ENCODE peak calls at places on chromosomes 7 and 10, in six cellular contexts. W, M, T, O, S and P are unnamed samples.

GRCh38 chr7:38796636-38797501 is 112.1 kb downstream of the VPS41 start:
- DNase-seq in W (peak; percentile 46), O (peak; percentile 64), M (peak; percentile 41), T (peak; percentile 57), S (peak; percentile 16), P (peak; percentile 44)

GRCh38 chr10:25457552-25457951 is 282.8 kb downstream of the GPR158 start:
- DNase-seq in O (peak; percentile 18), M (no peak), S (no peak), W (no peak), T (no peak), P (no peak)

GRCh38 chr10:34885901-34886300 is 70.8 kb upstream of the PARD3 start:
- DNase-seq in O (no peak), S (no peak), W (no peak), M (no peak), T (no peak), P (no peak)

GRCh38 chr10:34816067-34817002 is 1.2 kb upstream of the PARD3 start:
- DNase-seq in W (no peak), O (no peak), S (no peak), T (no peak), M (peak; percentile 49), P (peak; percentile 36)

GRCh38 chr7:19181634-19182033 is 36.4 kb upstream of the FERD3L start:
- DNase-seq in O (no peak), W (no peak), T (no peak), S (no peak), M (no peak), P (no peak)

GRCh38 chr10:29740981-29741545 is 106.3 kb upstream of the SVIL start:
- DNase-seq in S (no peak), M (peak; percentile 27), O (no peak), T (no peak), W (no peak), P (no peak)

GRCh38 chr7:4830176-4830575 is 31.7 kb downstream of the PAPOLB start:
- DNase-seq in O (peak; percentile 88), S (peak; percentile 38), M (peak; percentile 95), T (peak; percentile 71), W (peak; percentile 78), P (peak; percentile 53)

GRCh38 chr7:85714182-85714581 is 527.3 kb upstream of the SEMA3D start:
- DNase-seq in T (no peak), O (no peak), M (no peak), S (no peak), W (no peak), P (no peak)

GRCh38 chr10:86815035-86815617 is 58.7 kb downstream of the BMPR1A start:
- DNase-seq in T (no peak), M (no peak), W (no peak), O (no peak), S (no peak), P (no peak)

GRCh38 chr7:151215396-151215795 is 5.1 kb upstream of the H2BK1 start:
- DNase-seq in M (no peak), O (no peak), W (no peak), S (no peak), T (no peak), P (no peak)

GRCh38 chr10:22329150-22329549 is 8.3 kb downstream of the BMI1 start:
- DNase-seq in M (no peak), T (no peak), W (no peak), S (no peak), O (no peak), P (no peak)

GRCh38 chr10:117168135-117168674 is 29.1 kb upstream of the KCNK18 start:
- DNase-seq in W (no peak), M (peak; percentile 96), T (peak; percentile 68), S (no peak), O (peak; percentile 48), P (peak; percentile 60)

GRCh38 chr7:121137580-121137979 is 149.1 kb downstream of the CPED1 start:
- DNase-seq in O (no peak), S (no peak), W (no peak), M (no peak), T (no peak), P (no peak)

GRCh38 chr10:102645388-102645740 is 1.1 kb downstream of the TRIM8 start:
- DNase-seq in O (peak; percentile 59), S (peak; percentile 62), W (peak; percentile 79), M (peak; percentile 57), T (peak; percentile 88), P (peak; percentile 80)

GRCh38 chr7:40477094-40477493 is 342.3 kb downstream of the SUGCT start:
- DNase-seq in T (no peak), O (no peak), S (no peak), M (no peak), W (no peak), P (no peak)

GRCh38 chr10:6699336-6699735 is 119.3 kb upstream of the PRKCQ start:
- DNase-seq in M (no peak), O (no peak), W (no peak), S (no peak), T (no peak), P (no peak)

GRCh38 chr7:78149787-78150186 is 351.2 kb downstream of the PHTF2 start:
- DNase-seq in S (no peak), T (no peak), M (no peak), O (no peak), W (no peak), P (no peak)

GRCh38 chr7:1755783-1756626 is 85.9 kb downstream of the ELFN1 start:
- DNase-seq in O (no peak), T (no peak), W (no peak), S (no peak), M (no peak), P (no peak)

GRCh38 chr7:94394399-94395140 is at the start of gene COL1A2:
- DNase-seq in O (peak; percentile 6), S (peak; percentile 66), W (no peak), T (peak; percentile 32), M (peak; percentile 30), P (peak; percentile 48)

GRCh38 chr7:94396606-94397005 is 1.9 kb downstream of the COL1A2 start:
- DNase-seq in M (no peak), T (no peak), O (no peak), W (no peak), S (no peak), P (no peak)

GRCh38 chr7:94396044-94396443 is 1.3 kb downstream of the COL1A2 start:
- DNase-seq in S (no peak), M (no peak), T (no peak), O (peak; percentile 34), W (no peak), P (no peak)

GRCh38 chr7:94394058-94394398 is 667 bp upstream of the COL1A2 start:
- DNase-seq in M (peak; percentile 29), S (no peak), O (no peak), T (no peak), W (no peak), P (no peak)

DNA sequence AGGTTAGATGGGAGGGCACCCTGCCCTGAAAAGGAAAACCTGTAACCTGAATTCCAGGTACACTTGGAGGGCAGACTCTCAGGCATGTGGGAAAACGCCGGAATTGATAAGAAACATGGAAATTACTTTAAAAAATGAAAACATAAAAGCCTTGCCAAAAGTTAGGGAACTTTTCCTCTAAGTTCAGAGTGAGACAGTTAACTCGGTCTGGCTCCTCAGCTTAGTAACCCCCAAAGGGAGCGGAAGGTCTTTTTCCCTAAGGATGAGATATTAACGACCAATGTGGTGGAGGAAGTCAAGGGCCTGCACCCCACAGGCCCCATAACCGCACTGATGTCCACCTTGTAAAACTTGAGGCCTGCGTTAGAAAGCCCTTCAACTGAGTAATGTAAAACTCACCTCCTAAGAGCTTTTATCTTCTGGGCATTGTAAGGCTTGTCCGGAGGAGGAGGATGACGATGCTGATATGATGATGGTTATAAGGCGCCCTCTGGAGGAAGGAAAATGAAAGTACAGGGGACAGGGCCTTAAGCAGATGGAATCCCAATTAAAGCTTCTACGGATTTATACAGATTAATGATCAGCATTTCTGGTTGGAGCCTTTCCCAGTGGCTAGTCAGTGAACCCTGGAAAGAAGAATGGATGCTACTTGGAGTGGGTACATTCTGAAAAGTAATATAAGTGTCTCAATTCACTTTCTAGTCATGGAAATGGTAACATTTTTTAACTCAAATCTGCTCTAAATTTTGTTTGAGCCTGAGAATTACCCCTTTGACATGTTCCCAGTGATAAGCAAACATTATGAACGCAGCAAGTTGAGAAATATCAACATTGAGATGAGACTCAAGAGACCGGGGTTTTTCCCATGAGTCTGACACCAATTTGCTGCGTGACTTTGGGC is 696 bp downstream of the COL1A2 start:
- DNase-seq in T (peak; percentile 28), O (peak; percentile 83), W (peak; percentile 63), S (peak; percentile 30), M (peak; percentile 76), P (peak; percentile 30)
- TF ChIP-seq EP300 in T (no peak), O (no peak), W (no peak), S (peak; percentile 78), M (no peak), P (no peak)

DNA sequence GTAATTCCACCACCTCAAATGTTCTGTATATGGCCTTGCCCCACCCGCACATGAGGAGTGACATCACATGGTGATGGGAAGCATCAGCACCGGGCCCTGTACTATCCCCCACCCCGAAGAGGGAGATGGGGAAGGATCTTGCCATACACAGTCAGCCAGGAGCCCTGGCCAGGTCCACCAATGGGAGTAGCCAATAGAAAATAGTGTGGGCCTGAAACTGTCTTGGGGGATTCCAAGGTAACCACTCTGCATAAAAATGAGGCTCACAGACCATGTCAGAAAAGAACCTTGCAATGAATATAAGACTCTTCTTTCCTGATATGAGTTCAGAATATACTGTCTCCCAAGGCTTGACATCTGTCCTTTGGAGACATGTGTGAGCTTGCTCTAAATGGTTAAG is 51.1 kb downstream of the ADRB1 start:
- DNase-seq in T (no peak), M (no peak), S (no peak), O (no peak), W (no peak), P (no peak)
- H3K27me3 ChIP-seq in T (no peaks in the 10 kb centered on the region), M (peaks cover 5% of the 10 kb centered on the region), S (no peaks in the 10 kb centered on the region), O (peaks cover 16% of the 10 kb centered on the region), W (peaks cover 13% of the 10 kb centered on the region), P (no peaks in the 10 kb centered on the region)

DNA sequence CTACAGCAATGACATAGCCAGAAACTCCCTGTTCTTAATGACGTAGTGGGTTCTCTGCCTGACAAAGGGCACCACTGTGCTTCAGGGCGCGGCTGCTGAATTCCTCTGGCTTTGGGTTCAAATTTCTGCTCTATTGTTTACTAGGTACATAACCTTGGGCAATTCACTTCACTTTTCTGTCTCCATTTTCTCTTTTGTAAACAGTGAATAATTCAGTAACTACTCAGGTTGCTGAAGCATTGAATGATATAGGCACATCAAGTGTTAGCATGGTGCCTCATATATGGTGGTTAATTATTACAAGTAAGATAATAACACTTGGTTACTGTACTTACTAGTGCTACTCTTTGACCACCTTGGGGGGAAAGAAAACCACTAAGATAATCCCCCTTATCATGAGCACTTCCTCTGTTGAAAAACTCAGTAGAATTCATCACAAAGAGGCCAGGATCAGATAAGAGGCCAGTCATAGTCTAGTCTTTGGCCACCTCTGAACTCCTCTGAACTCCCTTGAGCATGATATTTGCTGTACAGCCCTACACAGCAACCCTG is 92.0 kb upstream of the AHR start:
- DNase-seq in O (peak; percentile 28), T (peak; percentile 31), M (no peak), S (no peak), W (peak; percentile 98), P (peak; percentile 11)
- TF ChIP-seq EP300 in O (no peak), T (no peak), M (no peak), S (no peak), W (peak; percentile 92), P (no peak)

GRCh38 chr10:46171661-46172060 is 115.1 kb upstream of the ANTXRL start:
- DNase-seq in O (no peak), T (no peak), S (no peak), W (no peak), M (no peak), P (peak; percentile 12)

GRCh38 chr10:46175311-46175710 is 111.5 kb upstream of the ANTXRL start:
- DNase-seq in S (no peak), T (no peak), O (no peak), M (no peak), W (no peak), P (no peak)

GRCh38 chr10:46170789-46171188 is 116.0 kb upstream of the ANTXRL start:
- DNase-seq in S (no peak), O (no peak), T (no peak), M (no peak), W (no peak), P (no peak)

GRCh38 chr10:46175831-46176230 is 111.0 kb upstream of the ANTXRL start:
- DNase-seq in O (no peak), W (no peak), M (no peak), T (no peak), S (no peak), P (no peak)
- H3K27me3 ChIP-seq in O (no peaks in the 10 kb centered on the region), W (no peaks in the 10 kb centered on the region), M (no peaks in the 10 kb centered on the region), T (no peaks in the 10 kb centered on the region), S (no peaks in the 10 kb centered on the region), P (no peaks in the 10 kb centered on the region)